ENCODE peak calls at places on chromosomes 1 and 21, in eight cellular contexts. W, D, A, P, S, R, G and H are unnamed samples.

GRCh38 chr1:184329255-184329953 is 57.4 kb upstream of the C1orf21 start:
- DNase-seq in W (no peak), G (no peak), D (no peak), R (no peak), P (no peak), A (no peak), S (no peak), H (no peak)

GRCh38 chr1:83511327-83511726 is 487.6 kb downstream of the TTLL7 start:
- DNase-seq in D (no peak), P (no peak), R (no peak), A (no peak), G (no peak), S (no peak), W (no peak), H (no peak)

GRCh38 chr1:103517380-103518047 is 8.0 kb upstream of the RNPC3 start:
- DNase-seq in S (no peak), W (no peak), P (peak), D (no peak), R (no peak), G (no peak), A (no peak), H (no peak)

GRCh38 chr1:246454655-246455054 is 52.4 kb downstream of the SMYD3 start:
- DNase-seq in S (no peak), D (no peak), R (no peak), P (no peak), A (no peak), W (no peak), G (no peak), H (no peak)

GRCh38 chr1:51265618-51266017 is 29.5 kb downstream of the RNF11 start:
- DNase-seq in G (no peak), A (no peak), S (no peak), W (no peak), P (no peak), R (no peak), D (no peak), H (no peak)

GRCh38 chr1:216820345-216820744 is 97.1 kb upstream of the ESRRG start:
- DNase-seq in G (no peak), R (no peak), S (no peak), A (no peak), W (no peak), P (peak), D (no peak), H (no peak)

GRCh38 chr1:213724640-213725536 is 262.9 kb upstream of the PROX1 start:
- DNase-seq in P (no peak), G (no peak), D (no peak), R (no peak), W (no peak), A (no peak), S (peak), H (no peak)

GRCh38 chr1:236451796-236452373 is 57.8 kb downstream of the EDARADD start:
- DNase-seq in A (peak), D (no peak), G (no peak), R (peak), P (no peak), S (no peak), W (no peak), H (no peak)

GRCh38 chr1:38004284-38005101 is 821 bp downstream of the FHL3 start:
- DNase-seq in P (no peak), R (no peak), A (no peak), D (no peak), G (no peak), W (no peak), S (no peak), H (no peak)

GRCh38 chr21:45142469-45142868 is 68.1 kb downstream of the ADARB1 start:
- DNase-seq in P (peak), W (no peak), A (no peak), G (no peak), R (no peak), S (no peak), D (no peak), H (no peak)

GRCh38 chr1:47901001-47901575 is 96.1 kb downstream of the TRABD2B start:
- DNase-seq in S (no peak), A (no peak), G (peak), W (no peak), D (peak), P (no peak), R (no peak), H (no peak)

GRCh38 chr1:25774921-25775774 is 24.8 kb upstream of the SELENON start:
- DNase-seq in S (no peak), P (no peak), W (peak), A (no peak), G (no peak), D (no peak), R (peak), H (no peak)

GRCh38 chr1:163035791-163036249 is 33.3 kb upstream of the RGS4 start:
- DNase-seq in A (no peak), G (no peak), R (no peak), S (no peak), W (no peak), P (peak), D (peak), H (peak)

GRCh38 chr21:15061284-15061683 is 3.5 kb downstream of the NRIP1 start:
- DNase-seq in A (no peak), S (no peak), G (no peak), P (no peak), R (no peak), W (no peak), D (no peak), H (no peak)

GRCh38 chr21:31731112-31731801 is 661 bp downstream of the SCAF4 start:
- DNase-seq in R (peak), A (peak), D (no peak), S (no peak), G (peak), W (peak), P (no peak), H (peak)

GRCh38 chr1:5744911-5745431 is 247.3 kb downstream of the NPHP4 start:
- DNase-seq in D (no peak), W (peak), S (peak), R (no peak), G (no peak), P (no peak), A (peak), H (peak)

GRCh38 chr1:49048188-49048587 is 271.5 kb upstream of the BEND5 start:
- DNase-seq in G (no peak), D (no peak), P (no peak), R (no peak), W (no peak), S (no peak), A (no peak), H (no peak)

GRCh38 chr1:203592156-203592555 is 34.5 kb upstream of the ATP2B4 start:
- DNase-seq in S (peak), R (no peak), D (no peak), W (no peak), G (no peak), A (peak), P (peak), H (no peak)

GRCh38 chr1:94092210-94092613 is 28.7 kb downstream of the ABCA4 start:
- DNase-seq in G (no peak), A (no peak), S (no peak), D (no peak), R (peak), W (no peak), P (peak), H (no peak)

GRCh38 chr1:205293350-205294074 is 28.0 kb downstream of the NUAK2 start:
- DNase-seq in G (no peak), S (no peak), W (no peak), D (no peak), A (peak), P (no peak), R (no peak), H (no peak)

GRCh38 chr1:14009576-14009975 is 309.6 kb downstream of the PRDM2 start:
- DNase-seq in W (no peak), R (no peak), A (no peak), D (no peak), P (no peak), S (no peak), G (no peak), H (no peak)

GRCh38 chr21:38361324-38361723 is 104.5 kb downstream of the KCNJ15 start:
- DNase-seq in W (no peak), G (no peak), A (no peak), P (no peak), D (no peak), S (no peak), R (no peak), H (no peak)

GRCh38 chr1:82515650-82516049 is 714.9 kb downstream of the ADGRL2 start:
- DNase-seq in G (no peak), A (no peak), W (no peak), S (no peak), P (no peak), D (no peak), R (no peak), H (no peak)

GRCh38 chr1:225942574-225942973 is 1.6 kb upstream of the LEFTY2 start:
- DNase-seq in S (no peak), P (no peak), R (no peak), W (peak), G (peak), D (no peak), A (peak), H (no peak)

GRCh38 chr1:152585586-152585985 is 5.3 kb upstream of the LCE3D start:
- DNase-seq in G (no peak), P (no peak), S (no peak), W (no peak), R (no peak), A (no peak), D (no peak), H (no peak)

GRCh38 chr21:36194024-36194423 is 37.4 kb downstream of the DOP1B start:
- DNase-seq in P (no peak), D (no peak), A (no peak), W (no peak), S (no peak), G (peak), R (no peak), H (no peak)

GRCh38 chr1:154975409-154976205 is 1.1 kb downstream of the CKS1B start:
- DNase-seq in W (peak), A (no peak), P (peak), S (no peak), G (peak), D (no peak), R (peak), H (no peak)

GRCh38 chr1:25572708-25573590 is 29.5 kb downstream of the LDLRAP1 start:
- DNase-seq in D (no peak), P (peak), G (no peak), A (peak), R (peak), S (no peak), W (no peak), H (no peak)